ENCODE peak calls at places on chromosomes 12 and 14, in nine cellular contexts. One of them, this sample, is unnamed.

GRCh38 chr14:54606178-54606577 is 39.2 kb downstream of the SAMD4A start:
- DNase-seq in NB4: no peak
- DNase-seq in AG10803: peak; percentile 90
- DNase-seq in stomach: no peak
- DNase-seq in GM23248: peak; percentile 69
- DNase-seq in iPS DF 6.9: no peak
- DNase-seq in CD8-positive, alpha-beta T cell: no peak
- DNase-seq in A549: no peak
- DNase-seq in fibroblast of lung: peak; percentile 62
- DNase-seq in this sample: no peak

GRCh38 chr12:91040356-91040755 is 17.5 kb downstream of the KERA start:
- DNase-seq in iPS DF 6.9: no peak
- DNase-seq in CD8-positive, alpha-beta T cell: no peak
- DNase-seq in fibroblast of lung: peak; percentile 42
- DNase-seq in NB4: no peak
- DNase-seq in GM23248: peak; percentile 76
- DNase-seq in AG10803: peak; percentile 42
- DNase-seq in A549: no peak
- DNase-seq in stomach: no peak
- DNase-seq in this sample: no peak

GRCh38 chr14:69355155-69355954 is 42.7 kb downstream of the ERH start:
- DNase-seq in stomach: no peak
- DNase-seq in iPS DF 6.9: no peak
- DNase-seq in GM23248: no peak
- DNase-seq in NB4: no peak
- DNase-seq in CD8-positive, alpha-beta T cell: no peak
- DNase-seq in A549: no peak
- DNase-seq in AG10803: no peak
- DNase-seq in fibroblast of lung: no peak
- DNase-seq in this sample: no peak

GRCh38 chr14:53295985-53296582 is 143.0 kb upstream of the DDHD1 start:
- DNase-seq in CD8-positive, alpha-beta T cell: no peak
- DNase-seq in GM23248: peak; percentile 52
- DNase-seq in stomach: no peak
- DNase-seq in AG10803: peak; percentile 42
- DNase-seq in fibroblast of lung: peak; percentile 37
- DNase-seq in A549: peak; percentile 9
- DNase-seq in iPS DF 6.9: peak; percentile 16
- DNase-seq in NB4: peak; percentile 39
- DNase-seq in this sample: peak; percentile 49

GRCh38 chr14:72776701-72777255 is 117.1 kb downstream of the DPF3 start:
- DNase-seq in AG10803: no peak
- DNase-seq in GM23248: no peak
- DNase-seq in A549: no peak
- DNase-seq in fibroblast of lung: no peak
- DNase-seq in iPS DF 6.9: no peak
- DNase-seq in CD8-positive, alpha-beta T cell: no peak
- DNase-seq in NB4: no peak
- DNase-seq in stomach: no peak
- DNase-seq in this sample: no peak

GRCh38 chr14:93132472-93133065 is 16.8 kb upstream of the ITPK1 start:
- DNase-seq in GM23248: peak; percentile 37
- DNase-seq in NB4: peak; percentile 55
- DNase-seq in iPS DF 6.9: no peak
- DNase-seq in fibroblast of lung: peak; percentile 21
- DNase-seq in AG10803: peak; percentile 29
- DNase-seq in A549: peak; percentile 59
- DNase-seq in CD8-positive, alpha-beta T cell: peak; percentile 38
- DNase-seq in stomach: peak; percentile 63
- DNase-seq in this sample: no peak

GRCh38 chr12:93419388-93420034 is 22.2 kb downstream of the UBE2N start:
- DNase-seq in iPS DF 6.9: no peak
- DNase-seq in AG10803: peak; percentile 74
- DNase-seq in stomach: no peak
- DNase-seq in GM23248: peak; percentile 75
- DNase-seq in NB4: peak; percentile 72
- DNase-seq in CD8-positive, alpha-beta T cell: no peak
- DNase-seq in A549: peak; percentile 58
- DNase-seq in fibroblast of lung: peak; percentile 55
- DNase-seq in this sample: peak; percentile 49

GRCh38 chr14:26984318-26985177 is 386.7 kb upstream of the NOVA1 start:
- DNase-seq in AG10803: peak; percentile 62
- DNase-seq in iPS DF 6.9: peak; percentile 61
- DNase-seq in stomach: peak; percentile 62
- DNase-seq in fibroblast of lung: peak; percentile 55
- DNase-seq in CD8-positive, alpha-beta T cell: no peak
- DNase-seq in GM23248: peak; percentile 72
- DNase-seq in NB4: peak; percentile 57
- DNase-seq in A549: no peak
- DNase-seq in this sample: peak; percentile 31

GRCh38 chr12:25583545-25583944 is 30.5 kb upstream of the LMNTD1 start:
- DNase-seq in fibroblast of lung: peak; percentile 34
- DNase-seq in CD8-positive, alpha-beta T cell: no peak
- DNase-seq in iPS DF 6.9: peak; percentile 5
- DNase-seq in NB4: no peak
- DNase-seq in stomach: no peak
- DNase-seq in AG10803: no peak
- DNase-seq in A549: no peak
- DNase-seq in GM23248: no peak
- DNase-seq in this sample: no peak

GRCh38 chr12:53935562-53936341 is 2.9 kb upstream of the HOXC13 start:
- DNase-seq in iPS DF 6.9: no peak
- DNase-seq in GM23248: no peak
- DNase-seq in A549: no peak
- DNase-seq in NB4: no peak
- DNase-seq in AG10803: no peak
- DNase-seq in stomach: no peak
- DNase-seq in fibroblast of lung: no peak
- DNase-seq in CD8-positive, alpha-beta T cell: no peak
- DNase-seq in this sample: no peak

GRCh38 chr14:32932302-32932920 is 6.3 kb upstream of the NPAS3 start:
- DNase-seq in CD8-positive, alpha-beta T cell: no peak
- DNase-seq in GM23248: no peak
- DNase-seq in NB4: no peak
- DNase-seq in fibroblast of lung: no peak
- DNase-seq in A549: no peak
- DNase-seq in stomach: no peak
- DNase-seq in AG10803: no peak
- DNase-seq in iPS DF 6.9: no peak
- DNase-seq in this sample: no peak
- H3K4me3 ChIP-seq in CD8-positive, alpha-beta T cell: no peak overlapping the region
- H3K4me3 ChIP-seq in GM23248: no peak overlapping the region
- H3K4me3 ChIP-seq in NB4: no peak overlapping the region
- H3K4me3 ChIP-seq in fibroblast of lung: no peak overlapping the region
- H3K4me3 ChIP-seq in A549: no peak overlapping the region
- H3K4me3 ChIP-seq in stomach: peak overlapping the region; percentile 48
- H3K4me3 ChIP-seq in AG10803: no peak overlapping the region
- H3K4me3 ChIP-seq in iPS DF 6.9: peak overlapping the region; percentile 36
- H3K4me3 ChIP-seq in this sample: no peak overlapping the region

GRCh38 chr12:104290320-104290719 is 13.2 kb upstream of the EID3 start:
- DNase-seq in A549: no peak
- DNase-seq in GM23248: no peak
- DNase-seq in fibroblast of lung: no peak
- DNase-seq in stomach: no peak
- DNase-seq in iPS DF 6.9: no peak
- DNase-seq in AG10803: no peak
- DNase-seq in NB4: no peak
- DNase-seq in CD8-positive, alpha-beta T cell: no peak
- DNase-seq in this sample: no peak

GRCh38 chr12:104294845-104295674 is 8.5 kb upstream of the EID3 start:
- DNase-seq in fibroblast of lung: no peak
- DNase-seq in AG10803: no peak
- DNase-seq in CD8-positive, alpha-beta T cell: no peak
- DNase-seq in NB4: no peak
- DNase-seq in A549: no peak
- DNase-seq in iPS DF 6.9: no peak
- DNase-seq in stomach: no peak
- DNase-seq in GM23248: no peak
- DNase-seq in this sample: no peak

GRCh38 chr12:104290855-104291254 is 12.7 kb upstream of the EID3 start:
- DNase-seq in stomach: no peak
- DNase-seq in CD8-positive, alpha-beta T cell: no peak
- DNase-seq in fibroblast of lung: no peak
- DNase-seq in AG10803: no peak
- DNase-seq in iPS DF 6.9: no peak
- DNase-seq in NB4: no peak
- DNase-seq in GM23248: no peak
- DNase-seq in A549: no peak
- DNase-seq in this sample: no peak

GRCh38 chr12:104292872-104293794 is 10.4 kb upstream of the EID3 start:
- DNase-seq in NB4: no peak
- DNase-seq in AG10803: no peak
- DNase-seq in fibroblast of lung: peak; percentile 72
- DNase-seq in stomach: no peak
- DNase-seq in iPS DF 6.9: no peak
- DNase-seq in CD8-positive, alpha-beta T cell: no peak
- DNase-seq in GM23248: no peak
- DNase-seq in A549: no peak
- DNase-seq in this sample: no peak

DNA sequence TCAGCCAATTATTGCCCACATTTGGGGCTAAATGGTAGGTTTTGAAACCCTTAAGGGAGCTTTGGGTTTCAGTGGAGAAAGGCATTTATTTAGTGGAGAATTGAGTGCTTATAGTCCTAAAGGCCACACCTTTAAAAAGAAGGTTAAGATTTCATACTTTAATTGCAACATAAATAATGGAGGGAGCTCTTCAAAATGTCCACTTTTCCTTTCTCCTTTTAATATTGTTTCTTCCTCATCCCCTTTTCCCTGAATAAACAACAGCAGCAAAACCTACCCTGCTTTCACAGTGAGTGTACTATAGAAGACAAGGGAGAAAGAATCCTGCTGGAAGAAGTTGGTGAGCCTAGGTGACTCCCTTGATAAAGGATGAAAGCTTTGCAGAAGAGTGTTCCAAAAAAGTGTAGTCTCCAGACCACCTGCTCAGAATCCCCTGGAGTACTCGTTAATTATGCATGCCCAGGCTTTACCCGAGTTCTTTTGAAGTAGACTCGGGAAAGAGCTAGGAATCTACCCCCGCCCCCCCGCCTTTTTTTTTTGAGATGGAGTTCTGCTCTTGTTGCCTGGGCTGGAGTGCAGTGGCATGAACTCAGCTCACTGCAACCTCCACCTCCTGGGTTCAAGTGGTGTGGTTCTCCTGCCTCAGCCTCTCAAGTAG is 11.5 kb upstream of the EID3 start:
- DNase-seq in fibroblast of lung: no peak
- DNase-seq in A549: no peak
- DNase-seq in AG10803: no peak
- DNase-seq in CD8-positive, alpha-beta T cell: no peak
- DNase-seq in GM23248: no peak
- DNase-seq in stomach: no peak
- DNase-seq in NB4: no peak
- DNase-seq in iPS DF 6.9: no peak
- DNase-seq in this sample: no peak
- H3K4me3 ChIP-seq in fibroblast of lung: peak overlapping the region; percentile 20
- H3K4me3 ChIP-seq in A549: peak overlapping the region; percentile 68
- H3K4me3 ChIP-seq in AG10803: no peak overlapping the region
- H3K4me3 ChIP-seq in CD8-positive, alpha-beta T cell: no peak overlapping the region
- H3K4me3 ChIP-seq in GM23248: peak overlapping the region; percentile 16
- H3K4me3 ChIP-seq in stomach: no peak overlapping the region
- H3K4me3 ChIP-seq in NB4: no peak overlapping the region
- H3K4me3 ChIP-seq in iPS DF 6.9: no peak overlapping the region
- H3K4me3 ChIP-seq in this sample: no peak overlapping the region

DNA sequence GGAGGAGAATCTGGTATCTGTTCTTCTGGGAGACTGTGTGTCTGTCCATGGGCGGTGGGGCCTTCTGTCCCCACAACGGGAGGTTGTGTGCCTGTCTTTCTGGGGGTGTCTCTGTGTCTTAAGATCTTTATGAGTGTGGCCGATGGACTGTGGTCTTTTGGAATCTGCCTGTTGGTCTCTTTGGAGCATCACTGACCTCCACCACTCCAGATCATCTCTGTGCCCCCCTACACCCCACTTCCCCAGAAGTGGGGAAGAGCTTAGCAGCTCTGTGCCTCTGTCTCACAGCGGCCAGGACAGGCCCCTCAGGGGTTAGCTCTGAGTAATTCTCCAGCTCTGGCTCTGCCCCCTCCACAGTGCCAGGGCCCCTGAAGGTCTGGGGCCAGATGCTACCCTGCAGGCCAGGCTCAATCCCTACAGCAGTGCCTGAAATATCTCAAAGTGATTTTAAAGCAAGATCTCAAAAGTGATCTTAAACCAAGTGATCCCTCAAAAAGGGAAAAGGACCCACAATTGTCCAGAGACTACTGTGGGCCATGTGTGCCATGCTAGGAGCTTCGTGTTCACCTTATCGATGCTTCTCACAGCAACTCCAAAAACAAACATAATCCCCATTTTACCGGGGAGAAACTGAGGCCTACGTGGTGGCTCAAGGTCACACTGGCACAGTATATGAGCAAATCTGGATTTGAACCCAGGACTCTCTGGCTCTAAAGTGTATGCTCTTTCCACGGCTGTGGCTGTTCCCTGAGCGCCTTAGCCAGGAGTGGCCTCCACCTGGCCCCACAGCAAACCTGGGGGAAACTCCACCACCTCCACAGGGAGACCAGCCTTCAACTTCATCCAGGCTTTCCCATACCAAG is 26.0 kb upstream of the KRT78 start:
- DNase-seq in GM23248: peak; percentile 65
- DNase-seq in fibroblast of lung: no peak
- DNase-seq in CD8-positive, alpha-beta T cell: no peak
- DNase-seq in A549: no peak
- DNase-seq in NB4: peak; percentile 51
- DNase-seq in stomach: no peak
- DNase-seq in AG10803: no peak
- DNase-seq in iPS DF 6.9: no peak
- DNase-seq in this sample: no peak
- H3K4me3 ChIP-seq in GM23248: peak overlapping the region; percentile 29
- H3K4me3 ChIP-seq in fibroblast of lung: peak overlapping the region; percentile 37
- H3K4me3 ChIP-seq in CD8-positive, alpha-beta T cell: peak overlapping the region; percentile 22
- H3K4me3 ChIP-seq in A549: no peak overlapping the region
- H3K4me3 ChIP-seq in NB4: peak overlapping the region; percentile 25
- H3K4me3 ChIP-seq in stomach: peak overlapping the region; percentile 52
- H3K4me3 ChIP-seq in AG10803: peak overlapping the region; percentile 48
- H3K4me3 ChIP-seq in iPS DF 6.9: peak overlapping the region; percentile 36
- H3K4me3 ChIP-seq in this sample: no peak overlapping the region

DNA sequence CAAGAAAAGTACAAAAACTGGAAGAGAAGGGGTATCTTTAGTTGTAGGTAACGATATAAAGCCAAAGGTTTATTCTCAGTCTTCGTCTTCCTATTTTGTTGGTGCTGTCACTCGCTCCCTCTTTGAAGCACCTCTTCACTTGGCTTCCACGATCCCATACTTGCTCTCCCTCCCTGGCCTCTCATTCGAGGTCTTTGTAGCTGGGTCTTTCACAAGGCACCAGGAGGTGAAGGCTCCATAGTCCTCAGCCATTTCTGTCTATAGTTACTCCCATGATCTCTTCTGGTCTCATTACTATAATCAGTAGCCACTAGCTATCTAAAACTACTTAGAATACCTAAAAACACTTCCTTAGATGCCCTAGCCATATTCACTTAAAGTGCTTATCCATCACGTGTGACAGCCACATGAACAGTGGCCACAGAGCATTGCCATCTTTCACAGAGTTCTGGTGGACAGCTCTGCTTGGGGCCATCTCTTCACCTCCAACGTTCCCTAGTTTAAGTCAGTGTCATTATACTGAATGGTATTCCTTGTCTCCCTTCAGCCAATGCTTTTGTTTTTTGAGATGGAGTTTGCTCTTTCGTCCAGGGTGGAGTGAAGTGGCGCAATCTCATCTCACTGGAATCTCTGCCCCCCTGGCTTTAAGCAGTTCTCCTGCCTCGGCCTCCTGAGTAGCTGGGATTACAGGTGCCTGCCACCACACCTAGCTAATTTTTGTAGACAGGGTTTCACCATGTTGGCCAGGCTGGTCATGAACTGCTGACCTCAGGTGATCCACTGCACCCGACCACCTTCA is 57.1 kb downstream of the ATP2A2 start:
- DNase-seq in stomach: no peak
- DNase-seq in fibroblast of lung: no peak
- DNase-seq in A549: no peak
- DNase-seq in NB4: no peak
- DNase-seq in GM23248: no peak
- DNase-seq in AG10803: no peak
- DNase-seq in CD8-positive, alpha-beta T cell: no peak
- DNase-seq in iPS DF 6.9: no peak
- DNase-seq in this sample: no peak
- H3K4me3 ChIP-seq in stomach: no peak overlapping the region
- H3K4me3 ChIP-seq in fibroblast of lung: no peak overlapping the region
- H3K4me3 ChIP-seq in A549: no peak overlapping the region
- H3K4me3 ChIP-seq in NB4: no peak overlapping the region
- H3K4me3 ChIP-seq in GM23248: no peak overlapping the region
- H3K4me3 ChIP-seq in AG10803: no peak overlapping the region
- H3K4me3 ChIP-seq in CD8-positive, alpha-beta T cell: no peak overlapping the region
- H3K4me3 ChIP-seq in iPS DF 6.9: no peak overlapping the region
- H3K4me3 ChIP-seq in this sample: no peak overlapping the region

This sample was measured in Jurkat, Clone E6-1.